ENCODE peak calls at places on chromosomes 12 and 14, in four cellular contexts. L is effector CD8-positive, alpha-beta T cell; K is heart left ventricle; T is activated T-helper 9 cell treated with anti-CD3 and anti-CD28 coated beads, Interleukin-2, amount 50 U/mL, for 16 hours. X is an unnamed sample.

GRCh38 chr14:42683690-42684089 is 1077.0 kb downstream of the LRFN5 start:
- DNase-seq in L (no peak), K (no peak), T (no peak), X (no peak)

GRCh38 chr14:24332094-24332983 is 2.5 kb downstream of the ADCY4 start:
- DNase-seq in L (peak), K (peak), T (peak), X (peak)

GRCh38 chr14:24852312-24853060 is 197.5 kb downstream of the STXBP6 start:
- DNase-seq in L (no peak), K (no peak), T (no peak), X (no peak)

GRCh38 chr14:50351016-50351415 is 38.9 kb downstream of the DMAC2L start:
- DNase-seq in L (no peak), K (no peak), T (no peak), X (no peak)

GRCh38 chr14:35480119-35480769 is 53.7 kb upstream of the INSM2 start:
- DNase-seq in L (no peak), K (no peak), T (no peak), X (no peak)

GRCh38 chr14:77882098-77882497 is 82.2 kb downstream of the ADCK1 start:
- DNase-seq in L (no peak), K (peak), T (no peak), X (no peak)

GRCh38 chr14:94469261-94469660 is 6.7 kb downstream of the SERPINA9 start:
- DNase-seq in L (no peak), K (no peak), T (no peak), X (no peak)

GRCh38 chr12:120684523-120684932 is 2.4 kb upstream of the MLEC start:
- DNase-seq in L (no peak), K (no peak), T (no peak), X (no peak)

GRCh38 chr14:23639891-23640523 is 3.8 kb downstream of the DHRS2 start:
- DNase-seq in L (no peak), K (no peak), T (no peak), X (no peak)

GRCh38 chr12:48827026-48827425 is 8.7 kb downstream of the CACNB3 start:
- DNase-seq in L (no peak), K (no peak), T (no peak), X (no peak)